ENCODE peak calls at places on chromosome 13, in five cellular contexts. One of them, this sample, is unnamed.

GRCh38 chr13:112102243-112102642 is 35.3 kb downstream of the SOX1 start:
- DNase-seq in neuronal stem cell: no peak
- DNase-seq in mesenchymal stem cell: no peak
- DNase-seq in H9: no peak
- DNase-seq in H1: peak
- DNase-seq in this sample: no peak

GRCh38 chr13:46996316-46996715 is 99.5 kb upstream of the HTR2A start:
- DNase-seq in mesenchymal stem cell: no peak
- DNase-seq in neuronal stem cell: no peak
- DNase-seq in H9: no peak
- DNase-seq in H1: no peak
- DNase-seq in this sample: no peak

GRCh38 chr13:39451860-39452301 is 151.1 kb downstream of the LHFPL6 start:
- DNase-seq in neuronal stem cell: no peak
- DNase-seq in H9: no peak
- DNase-seq in H1: no peak
- DNase-seq in mesenchymal stem cell: peak
- DNase-seq in this sample: peak

GRCh38 chr13:33251131-33251629 is 34.4 kb downstream of the STARD13 start:
- DNase-seq in neuronal stem cell: no peak
- DNase-seq in H1: no peak
- DNase-seq in H9: no peak
- DNase-seq in mesenchymal stem cell: peak
- DNase-seq in this sample: no peak

GRCh38 chr13:100517135-100517534 is 71.5 kb downstream of the GGACT start:
- DNase-seq in mesenchymal stem cell: no peak
- DNase-seq in H1: no peak
- DNase-seq in H9: peak
- DNase-seq in neuronal stem cell: no peak
- DNase-seq in this sample: no peak

GRCh38 chr13:20993211-20993610 is 68.2 kb downstream of the LATS2 start:
- DNase-seq in neuronal stem cell: no peak
- DNase-seq in H1: no peak
- DNase-seq in mesenchymal stem cell: no peak
- DNase-seq in H9: no peak
- DNase-seq in this sample: no peak

GRCh38 chr13:74258951-74259350 is 124.7 kb upstream of the KLF12 start:
- DNase-seq in H9: no peak
- DNase-seq in neuronal stem cell: no peak
- DNase-seq in mesenchymal stem cell: no peak
- DNase-seq in H1: no peak
- DNase-seq in this sample: no peak

GRCh38 chr13:31860002-31860401 is 120.7 kb downstream of the RXFP2 start:
- DNase-seq in neuronal stem cell: no peak
- DNase-seq in mesenchymal stem cell: no peak
- DNase-seq in H1: no peak
- DNase-seq in H9: no peak
- DNase-seq in this sample: no peak

GRCh38 chr13:60583196-60583908 is 186.3 kb downstream of the TDRD3 start:
- DNase-seq in H9: peak
- DNase-seq in H1: no peak
- DNase-seq in mesenchymal stem cell: no peak
- DNase-seq in neuronal stem cell: no peak
- DNase-seq in this sample: no peak

GRCh38 chr13:108306768-108307332 is 37.3 kb downstream of the TNFSF13B start:
- DNase-seq in H1: no peak
- DNase-seq in mesenchymal stem cell: no peak
- DNase-seq in neuronal stem cell: no peak
- DNase-seq in H9: no peak
- DNase-seq in this sample: no peak

GRCh38 chr13:21913010-21913409 is 242.1 kb downstream of the FGF9 start:
- DNase-seq in H9: peak
- DNase-seq in H1: no peak
- DNase-seq in mesenchymal stem cell: no peak
- DNase-seq in neuronal stem cell: peak
- DNase-seq in this sample: no peak

GRCh38 chr13:45728759-45729158 is 26.6 kb downstream of the CBY2 start:
- DNase-seq in neuronal stem cell: no peak
- DNase-seq in H9: peak
- DNase-seq in H1: peak
- DNase-seq in mesenchymal stem cell: no peak
- DNase-seq in this sample: peak

GRCh38 chr13:101640797-101641400 is 188.4 kb downstream of the ITGBL1 start:
- DNase-seq in mesenchymal stem cell: peak
- DNase-seq in neuronal stem cell: no peak
- DNase-seq in H9: no peak
- DNase-seq in H1: no peak
- DNase-seq in this sample: peak

DNA sequence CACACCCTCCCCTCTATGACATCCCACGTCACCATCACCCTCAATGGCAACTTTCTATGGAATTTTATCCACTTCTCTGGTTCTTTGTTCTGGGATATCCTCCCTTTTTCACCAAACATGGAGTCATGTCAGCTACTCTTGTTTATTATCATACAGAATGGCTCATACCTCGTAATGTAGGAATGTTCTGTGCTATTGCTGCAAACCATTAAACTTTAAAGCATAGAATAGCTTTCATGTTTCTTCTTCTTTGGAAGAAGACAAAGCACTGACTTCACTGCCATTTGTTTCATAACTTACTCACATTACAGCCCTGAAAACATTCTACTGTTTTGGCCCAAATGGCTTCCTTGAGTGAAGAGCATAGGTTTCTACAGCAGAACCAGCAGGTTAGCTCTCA is 163.4 kb downstream of the FOXO1 start:
- DNase-seq in mesenchymal stem cell: no peak
- DNase-seq in H9: no peak
- DNase-seq in neuronal stem cell: no peak
- DNase-seq in H1: no peak
- DNase-seq in this sample: peak
- H3K4ac ChIP-seq in mesenchymal stem cell: no peak
- H3K4ac ChIP-seq in H9: no peak
- H3K4ac ChIP-seq in neuronal stem cell: no peak
- H3K4ac ChIP-seq in H1: no peak
- H3K4ac ChIP-seq in this sample: peak

DNA sequence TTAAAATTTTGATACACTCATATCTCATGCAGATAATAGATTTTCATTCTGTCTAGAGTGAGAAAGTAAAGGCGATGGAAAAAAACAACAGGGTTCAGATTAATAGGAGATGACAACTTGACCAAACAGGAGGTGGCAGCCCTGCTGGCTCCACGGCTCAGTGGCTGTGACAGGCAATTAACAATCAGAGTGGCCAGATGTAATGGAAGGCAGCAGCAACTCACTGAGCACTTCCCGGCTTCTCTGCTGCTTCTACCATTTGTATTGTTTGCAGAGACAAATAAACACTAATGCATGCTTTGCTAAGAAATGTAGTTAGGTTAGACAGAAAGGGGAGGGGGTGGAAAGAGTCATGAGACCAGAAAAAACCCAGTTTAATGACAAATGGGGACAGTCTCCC is 473.0 kb upstream of the SLC10A2 start:
- DNase-seq in neuronal stem cell: peak
- DNase-seq in mesenchymal stem cell: no peak
- DNase-seq in H9: peak
- DNase-seq in H1: no peak
- DNase-seq in this sample: no peak
- H2BK12ac ChIP-seq in neuronal stem cell: no peak
- H2BK12ac ChIP-seq in mesenchymal stem cell: no peak
- H2BK12ac ChIP-seq in H9: no peak
- H2BK12ac ChIP-seq in H1: no peak
- H2BK12ac ChIP-seq in this sample: no peak

GRCh38 chr13:36628986-36629385 is 44.8 kb upstream of the SERTM1 start:
- DNase-seq in H9: no peak
- DNase-seq in H1: no peak
- DNase-seq in neuronal stem cell: no peak
- DNase-seq in mesenchymal stem cell: no peak
- DNase-seq in this sample: no peak
- H3K4ac ChIP-seq in H9: no peak
- H3K4ac ChIP-seq in H1: no peak
- H3K4ac ChIP-seq in neuronal stem cell: no peak
- H3K4ac ChIP-seq in mesenchymal stem cell: no peak
- H3K4ac ChIP-seq in this sample: no peak

DNA sequence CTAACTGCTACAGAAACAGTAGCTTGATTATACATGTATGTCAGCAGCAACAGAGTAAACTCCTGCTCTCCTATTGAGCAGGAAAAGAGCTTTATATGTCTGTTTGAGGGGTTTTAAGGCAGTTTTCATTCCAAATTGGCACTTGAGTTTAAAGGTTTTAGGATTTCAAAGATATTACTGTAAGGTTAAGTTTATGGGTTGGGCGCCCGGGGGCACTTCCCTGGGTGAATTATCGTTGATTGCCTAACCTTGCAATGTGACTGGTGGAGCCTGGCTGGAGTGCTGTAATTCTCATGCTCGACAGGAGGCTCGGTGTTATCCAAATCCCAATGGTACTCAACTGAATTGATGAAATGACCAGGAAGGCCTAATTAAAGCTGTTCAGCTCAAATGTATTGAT is 1586.1 kb downstream of the OLFM4 start:
- DNase-seq in H9: no peak
- DNase-seq in mesenchymal stem cell: no peak
- DNase-seq in neuronal stem cell: no peak
- DNase-seq in H1: no peak
- DNase-seq in this sample: peak
- H2BK12ac ChIP-seq in H9: no peak
- H2BK12ac ChIP-seq in mesenchymal stem cell: no peak
- H2BK12ac ChIP-seq in neuronal stem cell: no peak
- H2BK12ac ChIP-seq in H1: no peak
- H2BK12ac ChIP-seq in this sample: no peak

DNA sequence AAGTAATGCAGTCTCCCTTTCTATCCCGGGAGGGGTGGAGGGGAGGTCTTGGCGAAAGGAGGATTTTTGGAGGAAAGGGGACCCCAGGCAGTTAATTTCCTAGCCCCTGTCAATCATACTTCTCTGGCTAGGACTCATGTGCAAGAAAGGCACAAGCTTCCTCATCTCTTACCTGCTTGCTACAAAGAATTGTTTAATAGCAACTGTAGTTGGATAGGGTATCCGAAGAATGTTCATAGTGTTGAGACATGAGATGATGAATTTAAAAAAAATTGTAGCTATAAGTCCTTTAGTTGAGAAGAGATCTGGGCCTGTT is 525 bp downstream of the BORA start:
- DNase-seq in H9: no peak
- DNase-seq in neuronal stem cell: no peak
- DNase-seq in H1: no peak
- DNase-seq in mesenchymal stem cell: peak
- DNase-seq in this sample: no peak
- H3K4ac ChIP-seq in H9: no peak
- H3K4ac ChIP-seq in neuronal stem cell: no peak
- H3K4ac ChIP-seq in H1: no peak
- H3K4ac ChIP-seq in mesenchymal stem cell: no peak
- H3K4ac ChIP-seq in this sample: peak

DNA sequence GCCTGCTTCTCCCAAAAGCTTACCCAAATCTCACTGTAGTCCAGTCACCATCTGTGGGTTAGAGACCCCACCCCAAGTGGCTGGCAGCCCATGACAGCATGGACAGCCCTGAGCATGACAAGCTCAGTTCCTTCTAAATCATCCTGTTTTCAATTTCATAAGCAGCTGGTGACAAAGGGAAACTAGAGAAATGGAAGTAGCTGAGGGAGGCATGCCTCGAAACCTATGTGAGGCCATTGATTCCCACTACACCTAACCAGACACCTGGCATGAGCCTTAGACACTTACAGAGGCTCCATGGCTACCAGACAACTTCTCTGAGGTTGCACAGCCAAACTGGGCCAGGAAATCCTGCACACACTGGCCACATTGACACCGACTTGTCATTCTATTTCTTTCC is 56.2 kb downstream of the ABCC4 start:
- DNase-seq in neuronal stem cell: no peak
- DNase-seq in H1: no peak
- DNase-seq in mesenchymal stem cell: no peak
- DNase-seq in H9: no peak
- DNase-seq in this sample: no peak
- H2BK12ac ChIP-seq in neuronal stem cell: no peak
- H2BK12ac ChIP-seq in H1: no peak
- H2BK12ac ChIP-seq in mesenchymal stem cell: peak
- H2BK12ac ChIP-seq in H9: no peak
- H2BK12ac ChIP-seq in this sample: no peak

GRCh38 chr13:113801289-113801961 is 42.4 kb downstream of the TMEM255B start:
- DNase-seq in H1: no peak
- DNase-seq in neuronal stem cell: no peak
- DNase-seq in H9: no peak
- DNase-seq in mesenchymal stem cell: no peak
- DNase-seq in this sample: no peak
- H3K4ac ChIP-seq in H1: no peak
- H3K4ac ChIP-seq in neuronal stem cell: no peak
- H3K4ac ChIP-seq in H9: no peak
- H3K4ac ChIP-seq in mesenchymal stem cell: peak
- H3K4ac ChIP-seq in this sample: no peak

GRCh38 chr13:67990868-67991267 is 760.7 kb upstream of the PCDH9 start:
- DNase-seq in neuronal stem cell: no peak
- DNase-seq in H9: no peak
- DNase-seq in mesenchymal stem cell: no peak
- DNase-seq in H1: no peak
- DNase-seq in this sample: no peak

GRCh38 chr13:67996101-67996500 is 766.0 kb upstream of the PCDH9 start:
- DNase-seq in mesenchymal stem cell: no peak
- DNase-seq in H1: no peak
- DNase-seq in H9: no peak
- DNase-seq in neuronal stem cell: no peak
- DNase-seq in this sample: no peak
- H2BK12ac ChIP-seq in mesenchymal stem cell: no peak
- H2BK12ac ChIP-seq in H1: no peak
- H2BK12ac ChIP-seq in H9: no peak
- H2BK12ac ChIP-seq in neuronal stem cell: no peak
- H2BK12ac ChIP-seq in this sample: no peak

GRCh38 chr13:26390203-26390602 is 136.3 kb downstream of the CDK8 start:
- DNase-seq in mesenchymal stem cell: no peak
- DNase-seq in neuronal stem cell: no peak
- DNase-seq in H1: no peak
- DNase-seq in H9: no peak
- DNase-seq in this sample: no peak
- H3K4ac ChIP-seq in mesenchymal stem cell: no peak
- H3K4ac ChIP-seq in neuronal stem cell: no peak
- H3K4ac ChIP-seq in H1: no peak
- H3K4ac ChIP-seq in H9: no peak
- H3K4ac ChIP-seq in this sample: no peak